ENCODE peak calls at places on chromosome X, in nine cellular contexts. P is left ventricle myocardium inferior, N is RWPE2, B is AG09309, O is K562, S is GM06990, Z is HFF-Myc, D is tibial artery, Q is MM.1S. A is an unnamed sample.

GRCh38 chrX:105483011-105483410 is 262.5 kb upstream of the TEX13A start:
- DNase-seq in Z (no peak), B (no peak), O (no peak), Q (no peak), D (no peak), N (peak), S (no peak), P (no peak), A (no peak)

GRCh38 chrX:46758163-46758955 is 559 bp downstream of the SLC9A7 start:
- DNase-seq in B (no peak), O (no peak), P (no peak), Z (no peak), S (peak), N (no peak), D (no peak), Q (no peak), A (no peak)

GRCh38 chrX:14529288-14529989 is at the start of gene GLRA2:
- DNase-seq in B (no peak), N (no peak), Q (peak), P (no peak), S (no peak), O (no peak), Z (no peak), D (no peak), A (no peak)

GRCh38 chrX:45771560-45772340 is 571.1 kb upstream of the DIPK2B start:
- DNase-seq in O (no peak), Q (peak), D (no peak), B (no peak), Z (no peak), N (no peak), S (no peak), P (peak), A (no peak)

GRCh38 chrX:16882702-16883486 is 12.7 kb upstream of the RBBP7 start:
- DNase-seq in N (no peak), D (peak), O (peak), B (peak), P (peak), S (peak), Q (peak), Z (peak), A (no peak)

GRCh38 chrX:136030357-136031225 is 45.4 kb downstream of the SLC9A6 start:
- DNase-seq in D (peak), B (peak), Q (peak), Z (no peak), S (no peak), P (peak), N (no peak), O (no peak), A (no peak)

GRCh38 chrX:105715746-105716145 is 106.6 kb upstream of the NRK start:
- DNase-seq in D (no peak), S (no peak), B (no peak), N (no peak), Z (no peak), Q (no peak), P (no peak), O (no peak), A (no peak)

GRCh38 chrX:19707472-19707871 is 179.9 kb downstream of the SH3KBP1 start:
- DNase-seq in Z (no peak), B (no peak), Q (no peak), O (no peak), N (no peak), S (no peak), D (no peak), P (no peak), A (no peak)

GRCh38 chrX:122087353-122087752 is 1039.9 kb downstream of the GLUD2 start:
- DNase-seq in Q (no peak), D (no peak), P (no peak), S (no peak), Z (no peak), O (no peak), N (no peak), B (no peak), A (no peak)

GRCh38 chrX:30910124-30910860 is 21.2 kb upstream of the TAB3 start:
- DNase-seq in N (no peak), S (no peak), D (no peak), O (peak), Q (no peak), B (no peak), P (no peak), Z (no peak), A (no peak)

GRCh38 chrX:153981771-153982533 is 9.4 kb downstream of the TMEM187 start:
- DNase-seq in D (no peak), Z (no peak), O (no peak), B (no peak), S (no peak), P (peak), Q (peak), N (no peak), A (no peak)

GRCh38 chrX:69109706-69110635 is 55.3 kb downstream of the PJA1 start:
- DNase-seq in Z (peak), O (peak), N (peak), D (no peak), P (no peak), Q (no peak), S (no peak), B (no peak), A (no peak)

GRCh38 chrX:154051210-154051810 is 31.6 kb upstream of the IRAK1 start:
- DNase-seq in N (no peak), B (no peak), D (peak), Q (peak), O (peak), S (peak), Z (no peak), P (peak), A (no peak)

GRCh38 chrX:115266300-115266699 is 23.2 kb upstream of the LUZP4 start:
- DNase-seq in Z (no peak), B (no peak), P (no peak), D (no peak), S (no peak), N (no peak), Q (no peak), O (no peak), A (no peak)

GRCh38 chrX:30971761-30972603 is 82.9 kb upstream of the TAB3 start:
- DNase-seq in B (peak), O (peak), S (no peak), Q (peak), D (no peak), N (no peak), P (no peak), Z (peak), A (no peak)

GRCh38 chrX:69387559-69388487 is 116.3 kb upstream of the NALF2 start:
- DNase-seq in O (peak), N (no peak), S (peak), P (peak), Q (peak), Z (no peak), B (no peak), D (no peak), A (no peak)

GRCh38 chrX:14027511-14028019 is 2.1 kb downstream of the GEMIN8 start:
- DNase-seq in P (no peak), N (no peak), B (no peak), D (no peak), O (no peak), Q (no peak), S (peak), Z (no peak), A (peak)

GRCh38 chrX:20254712-20255299 is 11.9 kb downstream of the RPS6KA3 start:
- DNase-seq in N (no peak), P (no peak), Z (no peak), D (no peak), Q (no peak), O (no peak), B (no peak), S (no peak), A (no peak)

GRCh38 chrX:43317378-43317777 is 338.7 kb upstream of the MAOA start:
- DNase-seq in Q (no peak), O (no peak), D (no peak), B (no peak), P (no peak), N (no peak), S (no peak), Z (no peak), A (no peak)

GRCh38 chrX:153554519-153555167 is 37.2 kb downstream of the ATP2B3 start:
- DNase-seq in B (no peak), Z (no peak), O (peak), P (peak), N (no peak), S (peak), Q (peak), D (peak), A (peak)

GRCh38 chrX:118523920-118524319 is 28.3 kb downstream of the DOCK11 start:
- DNase-seq in D (no peak), P (no peak), S (peak), O (no peak), Z (no peak), Q (no peak), B (no peak), N (no peak), A (no peak)

GRCh38 chrX:151982217-151982616 is 7.7 kb upstream of the GABRE start:
- DNase-seq in P (no peak), N (no peak), B (peak), S (no peak), O (no peak), Q (no peak), Z (peak), D (no peak), A (no peak)

GRCh38 chrX:148441387-148441786 is 59.0 kb upstream of the AFF2 start:
- DNase-seq in S (no peak), N (no peak), B (no peak), O (no peak), Z (no peak), D (no peak), P (no peak), Q (no peak), A (no peak)

GRCh38 chrX:11040405-11040804 is 70.7 kb upstream of the HCCS start:
- DNase-seq in D (no peak), Z (no peak), S (no peak), N (no peak), Q (no peak), B (no peak), O (no peak), P (no peak), A (no peak)

GRCh38 chrX:80879143-80879542 is 69.5 kb upstream of the BRWD3 start:
- DNase-seq in Q (peak), D (no peak), P (no peak), Z (no peak), O (no peak), B (no peak), S (no peak), N (no peak), A (no peak)

GRCh38 chrX:72054776-72055495 is 76.8 kb downstream of the RTL5 start:
- DNase-seq in P (no peak), O (no peak), D (no peak), B (no peak), Z (no peak), Q (no peak), S (no peak), N (no peak), A (no peak)

GRCh38 chrX:47030339-47030738 is 47.9 kb upstream of the RGN start:
- DNase-seq in O (peak), Q (peak), N (no peak), B (peak), S (peak), Z (peak), P (no peak), D (no peak), A (peak)

GRCh38 chrX:31320740-31321139 is 248.9 kb upstream of the FTHL17 start:
- DNase-seq in Z (no peak), S (no peak), D (no peak), O (no peak), P (no peak), N (no peak), B (no peak), Q (no peak), A (no peak)

GRCh38 chrX:154824638-154825037 is 9.8 kb downstream of the SMIM9 start:
- DNase-seq in P (no peak), B (no peak), Z (no peak), D (no peak), S (no peak), N (no peak), O (no peak), Q (no peak), A (no peak)

GRCh38 chrX:12076046-12076445 is 62.2 kb upstream of the FRMPD4 start:
- DNase-seq in Z (no peak), O (no peak), Q (no peak), S (no peak), N (no peak), B (no peak), P (no peak), D (no peak), A (no peak)

GRCh38 chrX:119602701-119603255 is 3.4 kb downstream of the NKRF start:
- DNase-seq in Z (no peak), S (no peak), Q (no peak), P (no peak), B (no peak), O (no peak), D (no peak), N (no peak), A (no peak)
- H3K4me3 ChIP-seq in Z (no peak), S (no peak), Q (no peak), P (no peak), B (no peak), O (no peak), D (no peak), N (no peak), A (no peak)

GRCh38 chrX:132591719-132592275 is 103.0 kb upstream of the MBNL3 start:
- DNase-seq in Q (no peak), D (no peak), P (no peak), Z (no peak), N (no peak), S (no peak), O (no peak), B (no peak), A (no peak)

GRCh38 chrX:132590350-132591026 is 101.7 kb upstream of the MBNL3 start:
- DNase-seq in Z (no peak), O (no peak), B (no peak), D (no peak), Q (no peak), S (no peak), P (no peak), N (no peak), A (no peak)

GRCh38 chrX:132594129-132594528 is 105.3 kb upstream of the MBNL3 start:
- DNase-seq in Q (no peak), N (no peak), S (no peak), B (no peak), D (no peak), O (no peak), P (no peak), Z (no peak), A (no peak)

DNA sequence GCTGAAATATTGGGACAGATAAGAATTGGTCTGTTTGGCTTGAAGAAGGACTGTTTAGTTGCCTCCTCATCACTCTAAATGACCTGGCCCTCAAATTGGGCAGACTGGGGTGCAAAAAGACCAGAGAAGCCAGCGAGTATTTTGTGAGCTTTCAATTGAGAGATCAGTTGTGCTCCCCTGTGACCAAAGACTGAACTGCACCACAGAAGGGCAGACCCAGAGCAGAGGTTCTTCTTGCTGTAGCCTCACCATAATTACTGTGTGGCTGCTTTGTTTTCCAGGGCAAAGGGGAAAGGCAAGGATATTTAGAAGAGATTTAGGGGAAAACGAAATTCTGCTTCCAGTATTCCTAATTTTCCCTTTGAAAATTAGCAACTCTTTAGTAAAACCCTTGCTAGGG is 104.0 kb upstream of the MBNL3 start:
- DNase-seq in Z (no peak), Q (peak), S (no peak), O (no peak), D (no peak), B (no peak), P (no peak), N (no peak), A (no peak)
- TF ChIP-seq CTCF in Z (peak), Q (peak), S (peak), O (no peak), D (no peak), B (peak), P (peak), N (no peak), A (peak)

GRCh38 chrX:119759333-119759766 is 962 bp downstream of the SOWAHD start:
- DNase-seq in Z (no peak), O (no peak), Q (no peak), B (no peak), N (no peak), P (no peak), D (no peak), S (no peak), A (no peak)
- H3K4me3 ChIP-seq in Z (no peak), O (no peak), Q (peak), B (no peak), N (no peak), P (peak), D (peak), S (peak), A (peak)

GRCh38 chrX:139202742-139203410 is 327.7 kb upstream of the F9 start:
- DNase-seq in O (no peak), N (no peak), Q (no peak), D (no peak), S (no peak), Z (no peak), B (no peak), P (peak), A (no peak)
- TF ChIP-seq CTCF in O (no peak), N (no peak), Q (no peak), D (no peak), S (no peak), Z (no peak), B (no peak), P (no peak), A (no peak)

DNA sequence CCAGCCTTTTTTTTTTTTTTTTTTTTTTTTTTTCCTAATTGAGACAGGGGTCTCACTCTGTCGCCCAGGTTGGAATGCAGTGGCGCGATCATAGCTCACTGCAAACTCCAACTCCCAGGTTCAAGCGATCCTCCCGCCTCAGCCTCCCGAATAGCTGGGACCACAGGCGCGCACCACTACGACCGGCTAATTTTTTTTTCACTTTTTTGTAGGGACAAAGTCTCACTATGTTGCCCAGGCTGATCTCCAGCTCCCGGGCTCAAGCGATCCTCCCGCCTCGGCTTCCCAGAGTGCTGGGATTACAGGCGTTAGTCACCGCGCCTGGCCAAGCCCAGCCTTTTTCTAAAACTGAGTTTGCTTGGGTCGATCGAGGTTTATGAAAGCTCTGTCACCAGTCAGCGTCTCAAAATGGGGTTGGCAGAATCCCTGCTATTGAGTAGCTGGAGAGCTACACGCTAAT is 1.3 kb upstream of the OTUD5 start:
- DNase-seq in P (peak), B (peak), Z (no peak), D (peak), Q (peak), N (no peak), O (no peak), S (no peak), A (no peak)
- H3K4me3 ChIP-seq in P (peak), B (peak), Z (peak), D (peak), Q (peak), N (peak), O (peak), S (peak), A (peak)

GRCh38 chrX:51144828-51145442 is 187.7 kb upstream of the NUDT10 start:
- DNase-seq in D (no peak), P (no peak), Q (peak), N (no peak), Z (no peak), O (peak), B (no peak), S (peak), A (no peak)
- TF ChIP-seq CTCF in D (no peak), P (peak), Q (peak), N (peak), Z (peak), O (peak), B (peak), S (peak), A (peak)